ENCODE peak calls at places on chromosome 21, in ten cellular contexts. One of them, this sample, is unnamed.

GRCh38 chr21:17466166-17466565 is 46.7 kb upstream of the CXADR start:
- DNase-seq in progenitor cell of endocrine pancreas: no peak
- DNase-seq in foreskin fibroblast: peak
- DNase-seq in mesothelial cell of epicardium: no peak
- DNase-seq in psoas muscle: no peak
- DNase-seq in nephron progenitor cell: no peak
- DNase-seq in H9: no peak
- DNase-seq in heart left ventricle: no peak
- DNase-seq in PC-3: peak
- DNase-seq in stomach: peak
- DNase-seq in this sample: no peak

GRCh38 chr21:35428041-35428400 is 378.9 kb upstream of the RUNX1 start:
- DNase-seq in mesothelial cell of epicardium: no peak
- DNase-seq in H9: no peak
- DNase-seq in PC-3: no peak
- DNase-seq in stomach: no peak
- DNase-seq in foreskin fibroblast: peak
- DNase-seq in progenitor cell of endocrine pancreas: no peak
- DNase-seq in psoas muscle: no peak
- DNase-seq in nephron progenitor cell: no peak
- DNase-seq in heart left ventricle: no peak
- DNase-seq in this sample: no peak

GRCh38 chr21:25688284-25689035 is 46.2 kb downstream of the ATP5PF start:
- DNase-seq in heart left ventricle: no peak
- DNase-seq in stomach: no peak
- DNase-seq in mesothelial cell of epicardium: no peak
- DNase-seq in nephron progenitor cell: no peak
- DNase-seq in psoas muscle: no peak
- DNase-seq in foreskin fibroblast: no peak
- DNase-seq in PC-3: no peak
- DNase-seq in progenitor cell of endocrine pancreas: no peak
- DNase-seq in H9: no peak
- DNase-seq in this sample: no peak

GRCh38 chr21:29819675-29820337 is 120.0 kb downstream of the GRIK1 start:
- DNase-seq in stomach: no peak
- DNase-seq in heart left ventricle: no peak
- DNase-seq in PC-3: no peak
- DNase-seq in foreskin fibroblast: no peak
- DNase-seq in nephron progenitor cell: peak
- DNase-seq in psoas muscle: no peak
- DNase-seq in mesothelial cell of epicardium: no peak
- DNase-seq in progenitor cell of endocrine pancreas: no peak
- DNase-seq in H9: no peak
- DNase-seq in this sample: no peak

GRCh38 chr21:45497846-45498645 is 44.2 kb downstream of the SLC19A1 start:
- DNase-seq in nephron progenitor cell: no peak
- DNase-seq in heart left ventricle: peak
- DNase-seq in psoas muscle: peak
- DNase-seq in foreskin fibroblast: no peak
- DNase-seq in stomach: no peak
- DNase-seq in PC-3: no peak
- DNase-seq in mesothelial cell of epicardium: no peak
- DNase-seq in progenitor cell of endocrine pancreas: no peak
- DNase-seq in H9: no peak
- DNase-seq in this sample: no peak

GRCh38 chr21:32096411-32096810 is 182.4 kb downstream of the MIS18A start:
- DNase-seq in H9: peak
- DNase-seq in progenitor cell of endocrine pancreas: no peak
- DNase-seq in psoas muscle: no peak
- DNase-seq in PC-3: peak
- DNase-seq in stomach: no peak
- DNase-seq in foreskin fibroblast: no peak
- DNase-seq in heart left ventricle: no peak
- DNase-seq in mesothelial cell of epicardium: no peak
- DNase-seq in nephron progenitor cell: peak
- DNase-seq in this sample: peak

GRCh38 chr21:44837537-44837936 is 19.7 kb upstream of the SUMO3 start:
- DNase-seq in psoas muscle: peak
- DNase-seq in heart left ventricle: no peak
- DNase-seq in stomach: no peak
- DNase-seq in progenitor cell of endocrine pancreas: no peak
- DNase-seq in mesothelial cell of epicardium: no peak
- DNase-seq in foreskin fibroblast: no peak
- DNase-seq in H9: no peak
- DNase-seq in nephron progenitor cell: no peak
- DNase-seq in PC-3: no peak
- DNase-seq in this sample: no peak

GRCh38 chr21:44321846-44322450 is 17.2 kb downstream of the CFAP410 start:
- DNase-seq in PC-3: no peak
- DNase-seq in foreskin fibroblast: no peak
- DNase-seq in progenitor cell of endocrine pancreas: no peak
- DNase-seq in H9: no peak
- DNase-seq in psoas muscle: no peak
- DNase-seq in stomach: no peak
- DNase-seq in nephron progenitor cell: no peak
- DNase-seq in heart left ventricle: no peak
- DNase-seq in mesothelial cell of epicardium: no peak
- DNase-seq in this sample: no peak

GRCh38 chr21:17848228-17848627 is 29.1 kb upstream of the C21orf91 start:
- DNase-seq in nephron progenitor cell: no peak
- DNase-seq in mesothelial cell of epicardium: no peak
- DNase-seq in progenitor cell of endocrine pancreas: no peak
- DNase-seq in H9: no peak
- DNase-seq in PC-3: peak
- DNase-seq in heart left ventricle: peak
- DNase-seq in psoas muscle: no peak
- DNase-seq in foreskin fibroblast: peak
- DNase-seq in stomach: no peak
- DNase-seq in this sample: no peak

GRCh38 chr21:34537838-34538237 is 25.8 kb upstream of the KCNE1 start:
- DNase-seq in foreskin fibroblast: no peak
- DNase-seq in mesothelial cell of epicardium: no peak
- DNase-seq in stomach: no peak
- DNase-seq in psoas muscle: no peak
- DNase-seq in PC-3: no peak
- DNase-seq in progenitor cell of endocrine pancreas: no peak
- DNase-seq in nephron progenitor cell: no peak
- DNase-seq in heart left ventricle: no peak
- DNase-seq in H9: no peak
- DNase-seq in this sample: no peak

GRCh38 chr21:14754682-14755081 is 208.6 kb upstream of the SAMSN1 start:
- DNase-seq in stomach: no peak
- DNase-seq in heart left ventricle: no peak
- DNase-seq in mesothelial cell of epicardium: no peak
- DNase-seq in psoas muscle: no peak
- DNase-seq in PC-3: no peak
- DNase-seq in foreskin fibroblast: no peak
- DNase-seq in H9: no peak
- DNase-seq in nephron progenitor cell: no peak
- DNase-seq in progenitor cell of endocrine pancreas: no peak
- DNase-seq in this sample: no peak

GRCh38 chr21:27570306-27570868 is 603.5 kb upstream of the ADAMTS5 start:
- DNase-seq in heart left ventricle: peak
- DNase-seq in nephron progenitor cell: no peak
- DNase-seq in PC-3: peak
- DNase-seq in progenitor cell of endocrine pancreas: no peak
- DNase-seq in mesothelial cell of epicardium: no peak
- DNase-seq in H9: no peak
- DNase-seq in psoas muscle: peak
- DNase-seq in foreskin fibroblast: peak
- DNase-seq in stomach: peak
- DNase-seq in this sample: no peak

GRCh38 chr21:16193758-16194606 is 464.2 kb downstream of the USP25 start:
- DNase-seq in psoas muscle: peak
- DNase-seq in heart left ventricle: peak
- DNase-seq in mesothelial cell of epicardium: peak
- DNase-seq in PC-3: peak
- DNase-seq in foreskin fibroblast: peak
- DNase-seq in H9: peak
- DNase-seq in stomach: peak
- DNase-seq in nephron progenitor cell: peak
- DNase-seq in progenitor cell of endocrine pancreas: no peak
- DNase-seq in this sample: peak
- TF ChIP-seq CTCF in psoas muscle: peak
- TF ChIP-seq CTCF in heart left ventricle: peak
- TF ChIP-seq CTCF in mesothelial cell of epicardium: no peak
- TF ChIP-seq CTCF in PC-3: no peak
- TF ChIP-seq CTCF in foreskin fibroblast: peak
- TF ChIP-seq CTCF in H9: no peak
- TF ChIP-seq CTCF in stomach: no peak
- TF ChIP-seq CTCF in nephron progenitor cell: no peak
- TF ChIP-seq CTCF in progenitor cell of endocrine pancreas: no peak
- TF ChIP-seq CTCF in this sample: no peak

DNA sequence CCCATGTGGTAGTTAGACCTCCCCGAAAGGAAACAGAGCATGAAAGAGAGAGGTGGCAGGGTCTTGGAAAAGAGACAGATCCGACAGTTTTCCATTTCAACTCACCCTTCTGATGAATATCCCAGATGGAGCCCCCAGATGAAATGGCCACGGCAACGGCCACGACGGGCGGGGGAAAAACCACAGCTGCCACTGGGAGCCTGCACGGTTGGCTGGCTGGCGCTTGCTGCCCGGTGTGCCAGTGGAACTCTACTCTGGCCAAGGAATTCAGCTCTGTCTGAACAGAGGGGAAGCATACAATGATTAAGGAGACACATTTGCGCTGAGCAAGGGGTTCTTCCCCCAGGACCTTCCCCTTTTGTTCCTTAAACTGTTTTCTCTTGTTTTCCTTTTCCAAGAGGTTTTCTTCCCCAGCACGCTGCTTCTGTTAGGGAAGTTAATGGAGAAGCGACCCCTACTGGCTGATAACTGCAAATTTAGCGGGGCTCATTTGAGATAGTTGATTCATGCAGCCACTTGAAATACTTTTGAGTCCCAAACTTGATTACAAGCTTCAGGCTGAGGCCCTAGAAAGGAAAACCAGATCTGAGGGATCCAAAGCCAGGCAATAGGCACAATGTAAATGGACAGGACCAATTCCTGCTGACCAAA is 1122.5 kb downstream of the NCAM2 start:
- DNase-seq in progenitor cell of endocrine pancreas: no peak
- DNase-seq in psoas muscle: no peak
- DNase-seq in mesothelial cell of epicardium: no peak
- DNase-seq in H9: peak
- DNase-seq in foreskin fibroblast: no peak
- DNase-seq in stomach: no peak
- DNase-seq in heart left ventricle: no peak
- DNase-seq in PC-3: peak
- DNase-seq in nephron progenitor cell: peak
- DNase-seq in this sample: no peak
- TF ChIP-seq CTCF in progenitor cell of endocrine pancreas: peak
- TF ChIP-seq CTCF in psoas muscle: no peak
- TF ChIP-seq CTCF in mesothelial cell of epicardium: peak
- TF ChIP-seq CTCF in H9: peak
- TF ChIP-seq CTCF in foreskin fibroblast: no peak
- TF ChIP-seq CTCF in stomach: no peak
- TF ChIP-seq CTCF in heart left ventricle: no peak
- TF ChIP-seq CTCF in PC-3: peak
- TF ChIP-seq CTCF in nephron progenitor cell: peak
- TF ChIP-seq CTCF in this sample: peak

DNA sequence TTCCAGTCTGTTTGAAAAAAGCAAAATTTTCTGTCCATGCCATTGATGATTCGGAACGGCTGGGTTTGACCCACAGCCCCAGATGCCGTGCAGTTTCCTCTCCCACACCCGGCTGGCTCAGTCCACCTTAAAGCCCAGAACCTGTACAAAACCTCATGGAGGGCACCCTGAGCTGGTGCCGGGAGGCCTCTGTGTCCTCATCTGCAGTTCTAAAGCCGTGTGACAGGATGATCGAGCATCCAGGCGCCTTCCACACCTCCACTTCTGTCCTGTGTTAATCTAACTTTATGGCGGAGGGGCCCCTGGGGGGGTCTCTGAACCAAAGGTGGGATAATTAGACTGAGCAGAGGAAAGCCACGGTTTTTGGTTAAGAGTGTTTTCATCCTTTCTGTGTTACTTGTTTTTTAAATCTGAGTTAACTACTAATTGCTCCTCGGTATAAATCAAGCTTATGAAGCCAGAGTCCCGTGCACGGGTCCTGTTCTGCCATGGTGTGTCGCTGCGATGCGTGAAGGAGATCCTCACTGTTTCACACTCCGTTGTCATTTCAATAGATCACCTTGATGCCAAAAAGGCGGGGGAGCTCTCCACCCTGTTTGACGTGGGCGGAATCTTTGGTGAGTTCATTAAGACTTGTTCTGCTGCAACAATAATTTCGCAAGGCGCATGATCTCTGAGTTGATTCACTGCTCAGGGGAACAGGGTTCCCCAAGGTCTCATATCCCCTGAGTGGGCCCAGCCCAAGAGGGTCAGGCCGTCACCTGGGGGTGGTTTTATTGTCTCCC is 49.8 kb downstream of the SLC37A1 start:
- DNase-seq in H9: no peak
- DNase-seq in PC-3: no peak
- DNase-seq in mesothelial cell of epicardium: no peak
- DNase-seq in heart left ventricle: peak
- DNase-seq in psoas muscle: no peak
- DNase-seq in stomach: peak
- DNase-seq in nephron progenitor cell: no peak
- DNase-seq in foreskin fibroblast: no peak
- DNase-seq in progenitor cell of endocrine pancreas: no peak
- DNase-seq in this sample: no peak
- TF ChIP-seq CTCF in H9: no peak
- TF ChIP-seq CTCF in PC-3: no peak
- TF ChIP-seq CTCF in mesothelial cell of epicardium: no peak
- TF ChIP-seq CTCF in heart left ventricle: no peak
- TF ChIP-seq CTCF in psoas muscle: no peak
- TF ChIP-seq CTCF in stomach: no peak
- TF ChIP-seq CTCF in nephron progenitor cell: no peak
- TF ChIP-seq CTCF in foreskin fibroblast: no peak
- TF ChIP-seq CTCF in progenitor cell of endocrine pancreas: no peak
- TF ChIP-seq CTCF in this sample: no peak

DNA sequence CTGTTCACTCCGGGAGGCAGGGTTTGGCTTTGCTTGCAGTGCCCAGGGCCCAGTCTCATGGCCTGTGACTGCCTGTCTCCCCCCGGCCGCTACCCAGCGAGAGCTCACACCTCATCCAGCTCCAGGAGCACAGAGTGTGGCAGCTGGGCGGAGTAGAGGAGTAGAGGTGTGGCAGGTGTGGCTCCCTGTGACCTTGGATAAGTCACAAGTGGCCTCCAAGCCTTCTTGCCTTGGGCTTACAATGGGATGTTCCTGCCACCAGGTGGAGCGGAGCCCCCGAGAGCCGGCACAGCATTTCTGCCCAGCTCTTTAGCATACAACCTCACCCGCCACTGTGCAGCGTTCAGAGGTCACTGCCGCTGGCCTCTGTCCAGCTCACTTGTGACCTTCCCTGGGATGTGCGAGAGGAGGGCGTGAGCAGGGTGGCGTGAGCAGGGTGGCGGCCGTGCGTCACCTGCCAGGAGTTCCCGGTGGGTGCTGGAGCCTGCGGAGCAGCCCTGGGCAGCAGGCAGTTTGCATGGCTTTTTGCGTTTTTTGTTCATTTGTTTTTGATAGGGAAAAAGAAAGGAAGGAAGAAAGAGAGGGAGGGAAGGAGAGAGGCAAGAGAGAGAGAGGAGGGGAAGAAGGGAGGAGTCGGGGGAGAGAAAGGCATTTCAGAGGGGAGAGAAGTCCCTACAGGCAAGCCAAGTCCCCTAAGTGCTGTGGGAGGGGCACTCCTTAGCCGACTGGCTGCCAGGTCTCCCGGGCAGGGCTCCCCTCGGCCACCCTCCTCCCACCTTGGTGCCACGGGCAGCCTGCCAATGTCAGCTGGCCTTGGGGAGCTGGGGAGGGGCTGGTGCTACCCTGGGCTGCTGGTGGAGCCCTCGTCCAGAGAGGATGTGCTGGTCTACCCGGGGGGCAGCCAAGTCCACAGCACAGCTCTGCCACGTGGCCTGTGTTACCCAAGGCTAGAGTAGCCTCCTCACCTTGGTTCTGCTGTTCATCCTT is 42.6 kb downstream of the CRYAA start:
- DNase-seq in progenitor cell of endocrine pancreas: peak
- DNase-seq in stomach: peak
- DNase-seq in nephron progenitor cell: peak
- DNase-seq in psoas muscle: peak
- DNase-seq in heart left ventricle: peak
- DNase-seq in H9: peak
- DNase-seq in PC-3: no peak
- DNase-seq in mesothelial cell of epicardium: peak
- DNase-seq in foreskin fibroblast: no peak
- DNase-seq in this sample: no peak
- TF ChIP-seq CTCF in progenitor cell of endocrine pancreas: peak
- TF ChIP-seq CTCF in stomach: peak
- TF ChIP-seq CTCF in nephron progenitor cell: peak
- TF ChIP-seq CTCF in psoas muscle: peak
- TF ChIP-seq CTCF in heart left ventricle: peak
- TF ChIP-seq CTCF in H9: peak
- TF ChIP-seq CTCF in PC-3: no peak
- TF ChIP-seq CTCF in mesothelial cell of epicardium: no peak
- TF ChIP-seq CTCF in foreskin fibroblast: no peak
- TF ChIP-seq CTCF in this sample: no peak

This sample was measured in endothelial cell.